ENCODE peak calls at places on chromosomes 12 and 14, in eight cellular contexts. Y is CD4-positive, alpha-beta T cell; R is transverse colon; D is omental fat pad; L is dorsolateral prefrontal cortex; I is tibial artery; G is natural killer cell; V is WTC11. M is an unnamed sample.

GRCh38 chr14:72615511-72616121 is 278.3 kb downstream of the DPF3 start:
- DNase-seq in L (no peak), G (no peak), D (no peak), R (no peak), I (no peak), V (no peak), Y (no peak), M (no peak)

GRCh38 chr12:42539696-42540095 is 49.9 kb downstream of the PRICKLE1 start:
- DNase-seq in L (no peak), G (no peak), R (no peak), I (no peak), Y (no peak), V (no peak), D (no peak), M (no peak)

GRCh38 chr12:32223941-32224340 is 117.3 kb downstream of the BICD1 start:
- DNase-seq in R (no peak), L (no peak), V (no peak), G (no peak), D (no peak), Y (no peak), I (no peak), M (no peak)

GRCh38 chr12:54486173-54486867 is 11.2 kb upstream of the NCKAP1L start:
- DNase-seq in L (no peak), G (no peak), I (no peak), R (no peak), D (no peak), Y (no peak), V (no peak), M (no peak)

GRCh38 chr12:12008232-12008850 is 62.4 kb upstream of the BCL2L14 start:
- DNase-seq in R (peak; percentile 20), G (no peak), L (no peak), Y (peak; percentile 31), I (no peak), D (no peak), V (peak; percentile 52), M (no peak)

GRCh38 chr12:67545298-67545697 is 103.2 kb upstream of the DYRK2 start:
- DNase-seq in D (no peak), Y (no peak), L (no peak), R (no peak), V (no peak), I (no peak), G (no peak), M (no peak)

GRCh38 chr14:103290961-103291360 is 43.1 kb upstream of the EIF5 start:
- DNase-seq in L (no peak), G (no peak), I (no peak), R (no peak), D (no peak), Y (no peak), V (no peak), M (no peak)

GRCh38 chr14:55600784-55601561 is 21.0 kb downstream of the KTN1 start:
- DNase-seq in G (no peak), I (no peak), L (no peak), D (no peak), V (no peak), R (no peak), Y (no peak), M (no peak)

GRCh38 chr12:51922762-51923505 is 15.6 kb downstream of the ACVRL1 start:
- DNase-seq in Y (no peak), D (no peak), V (no peak), L (no peak), R (peak; percentile 58), I (peak; percentile 78), G (no peak), M (no peak)

GRCh38 chr12:48780381-48781025 is 8.4 kb downstream of the ADCY6 start:
- DNase-seq in I (no peak), Y (no peak), R (peak; percentile 44), D (no peak), V (no peak), L (no peak), G (no peak), M (no peak)

GRCh38 chr12:49496417-49497360 is 42.1 kb upstream of the KCNH3 start:
- DNase-seq in L (no peak), G (no peak), D (no peak), Y (no peak), V (no peak), I (no peak), R (no peak), M (no peak)

GRCh38 chr14:23035303-23036164 is 834 bp upstream of the PSMB5 start:
- DNase-seq in R (no peak), Y (no peak), L (no peak), V (no peak), D (no peak), I (no peak), G (no peak), M (no peak)
- TF ChIP-seq CTCF in R (no peak), Y (no peak), L (no peak), V (no peak), D (no peak), I (peak; percentile 13), G (no peak), M (no peak)

GRCh38 chr14:76856769-76857168 is 30.6 kb downstream of the LRRC74A start:
- DNase-seq in G (no peak), D (no peak), Y (no peak), V (no peak), I (no peak), R (no peak), L (no peak), M (no peak)
- TF ChIP-seq CTCF in G (no peak), D (no peak), Y (no peak), V (no peak), I (no peak), R (no peak), L (no peak), M (no peak)

DNA sequence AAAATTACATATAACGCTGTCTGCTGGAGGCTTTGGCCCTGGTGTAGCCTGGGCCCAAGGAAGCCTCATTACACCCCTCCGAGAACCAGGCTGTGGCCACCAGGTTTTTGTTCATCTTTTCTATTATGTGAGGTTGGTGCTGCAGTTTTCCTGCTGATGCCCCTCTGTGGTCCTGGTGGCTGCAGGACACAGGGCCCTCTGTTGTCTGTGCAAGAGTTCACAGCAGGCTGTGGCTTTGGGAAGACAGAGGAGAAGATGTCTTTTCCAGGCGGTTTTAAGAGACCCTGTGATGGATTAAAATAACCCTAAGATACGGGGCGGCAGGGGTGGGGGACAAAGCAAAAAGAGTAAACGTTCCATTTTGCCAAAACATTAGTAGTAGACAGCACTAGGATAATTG is 121.5 kb downstream of the ADGRD1 start:
- DNase-seq in V (no peak), R (no peak), I (no peak), D (no peak), Y (no peak), G (no peak), L (no peak), M (no peak)
- TF ChIP-seq CTCF in V (no peak), R (no peak), I (no peak), D (no peak), Y (no peak), G (no peak), L (no peak), M (no peak)

GRCh38 chr12:45546545-45546944 is 183.0 kb upstream of the ARID2 start:
- DNase-seq in V (no peak), R (no peak), I (no peak), Y (no peak), L (no peak), G (no peak), D (no peak), M (no peak)

GRCh38 chr12:45543887-45544286 is 185.6 kb upstream of the ARID2 start:
- DNase-seq in Y (peak; percentile 11), L (no peak), I (peak; percentile 31), G (no peak), V (peak; percentile 48), R (peak; percentile 39), D (no peak), M (no peak)

GRCh38 chr12:45549503-45549902 is 180.0 kb upstream of the ARID2 start:
- DNase-seq in V (no peak), Y (no peak), G (no peak), R (no peak), I (no peak), L (no peak), D (no peak), M (no peak)

GRCh38 chr12:45547132-45547531 is 182.4 kb upstream of the ARID2 start:
- DNase-seq in G (no peak), D (no peak), Y (no peak), V (no peak), R (no peak), I (no peak), L (no peak), M (no peak)

GRCh38 chr12:45547822-45548221 is 181.7 kb upstream of the ARID2 start:
- DNase-seq in D (no peak), Y (no peak), R (no peak), I (no peak), V (no peak), L (no peak), G (no peak), M (no peak)
- TF ChIP-seq CTCF in D (no peak), Y (no peak), R (no peak), I (no peak), V (no peak), L (no peak), G (no peak), M (no peak)

M was measured in activated B cell treated with CpG ODN at 0.5 μM for 24 hours.